ENCODE peak calls at places on chromosomes 11 and 22, in ten cellular contexts. D is NCI-H345; S is keratinocyte; G is GM20000; K is M059J; N is fibroblast of pulmonary artery; P is substantia nigra; F is CD8-positive, alpha-beta T cell; C is dermis blood vessel endothelial cell; Q is mesendoderm. W is an unnamed sample.

GRCh38 chr11:25734592-25735211 is 597.2 kb upstream of the ANO3 start:
- DNase-seq in P (no peak), N (peak), K (no peak), C (no peak), G (no peak), S (no peak), Q (peak), D (no peak), F (no peak), W (peak)

GRCh38 chr11:35717043-35717442 is 54.5 kb downstream of the TRIM44 start:
- DNase-seq in S (no peak), K (no peak), G (peak), N (no peak), D (no peak), Q (peak), P (no peak), F (no peak), C (peak), W (no peak)

GRCh38 chr11:22752908-22753310 is 76.7 kb downstream of the SVIP start:
- DNase-seq in Q (no peak), N (no peak), P (no peak), G (no peak), S (no peak), K (no peak), C (no peak), F (no peak), D (no peak), W (no peak)

GRCh38 chr22:39292002-39292401 is 27.4 kb downstream of the RPL3 start:
- DNase-seq in F (no peak), C (no peak), G (no peak), S (no peak), D (no peak), Q (no peak), P (no peak), K (peak), N (no peak), W (no peak)

GRCh38 chr11:130945945-130946344 is 29.7 kb upstream of the SNX19 start:
- DNase-seq in F (no peak), N (peak), Q (no peak), D (no peak), G (no peak), C (peak), P (no peak), S (no peak), K (peak), W (peak)

GRCh38 chr11:91981995-91982394 is 242.6 kb upstream of the FAT3 start:
- DNase-seq in K (peak), G (no peak), P (no peak), Q (no peak), S (no peak), D (no peak), N (peak), F (no peak), C (no peak), W (peak)

GRCh38 chr11:117565709-117566108 is 231.3 kb downstream of the DSCAML1 start:
- DNase-seq in G (no peak), F (no peak), P (no peak), K (no peak), S (no peak), D (no peak), Q (peak), N (no peak), C (no peak), W (no peak)

GRCh38 chr11:92492372-92492771 is 267.8 kb downstream of the FAT3 start:
- DNase-seq in D (no peak), S (no peak), C (no peak), F (no peak), N (no peak), Q (no peak), K (no peak), G (no peak), P (no peak), W (no peak)

GRCh38 chr11:2940166-2940929 is 11.1 kb upstream of the PHLDA2 start:
- DNase-seq in Q (no peak), F (peak), N (peak), P (no peak), D (no peak), S (no peak), G (no peak), C (peak), K (peak), W (no peak)

GRCh38 chr11:1234054-1234720 is 11.3 kb downstream of the MUC5B start:
- DNase-seq in P (no peak), K (no peak), D (no peak), Q (no peak), G (no peak), C (no peak), N (no peak), S (no peak), F (no peak), W (no peak)

GRCh38 chr11:113370634-113371033 is 16.9 kb upstream of the ANKK1 start:
- DNase-seq in G (no peak), K (peak), C (no peak), N (no peak), P (no peak), F (no peak), S (no peak), D (no peak), Q (no peak), W (no peak)

GRCh38 chr11:1152316-1153104 is 5.2 kb upstream of the MUC5AC start:
- DNase-seq in K (peak), N (peak), D (no peak), P (no peak), F (peak), C (no peak), S (no peak), G (peak), Q (no peak), W (peak)

GRCh38 chr11:130813638-130814037 is 102.6 kb downstream of the SNX19 start:
- DNase-seq in Q (no peak), S (no peak), K (peak), P (no peak), F (no peak), N (no peak), D (no peak), G (no peak), C (no peak), W (no peak)

GRCh38 chr11:74988541-74989268 is at the start of gene NEU3:
- DNase-seq in G (peak), C (peak), F (peak), P (peak), K (peak), S (peak), Q (peak), D (peak), N (peak), W (peak)

GRCh38 chr22:46958191-46958590 is 195.7 kb downstream of the TBC1D22A start:
- DNase-seq in P (no peak), K (no peak), D (no peak), G (no peak), Q (no peak), N (no peak), F (no peak), S (no peak), C (no peak), W (no peak)

GRCh38 chr22:48921411-48921903 is 906.2 kb downstream of the BRD1 start:
- DNase-seq in D (no peak), G (no peak), N (no peak), F (no peak), K (no peak), P (peak), C (no peak), Q (no peak), S (no peak), W (no peak)

GRCh38 chr22:25896098-25896497 is 154.1 kb downstream of the MYO18B start:
- DNase-seq in K (no peak), G (peak), N (no peak), P (no peak), D (no peak), F (no peak), Q (peak), C (no peak), S (no peak), W (peak)

GRCh38 chr11:62601114-62601363 is 626 bp downstream of the MTA2 start:
- DNase-seq in G (no peak), S (no peak), N (peak), K (peak), P (no peak), F (no peak), D (no peak), C (peak), Q (no peak), W (no peak)

GRCh38 chr11:3163241-3163981 is 1.7 kb downstream of the OSBPL5 start:
- DNase-seq in C (no peak), Q (peak), P (no peak), D (no peak), N (no peak), F (no peak), K (no peak), G (no peak), S (no peak), W (no peak)

GRCh38 chr11:100739636-100740035 is 52.5 kb downstream of the ARHGAP42 start:
- DNase-seq in Q (peak), S (no peak), G (no peak), F (no peak), K (peak), D (no peak), P (no peak), C (peak), N (peak), W (peak)

GRCh38 chr22:39956932-39957664 is 3.1 kb upstream of the TMA7B start:
- DNase-seq in K (peak), C (no peak), S (no peak), N (no peak), D (no peak), P (no peak), Q (no peak), F (no peak), G (peak), W (no peak)

GRCh38 chr11:20127671-20128527 is 32.4 kb downstream of the DBX1 start:
- DNase-seq in S (no peak), Q (peak), F (peak), P (peak), G (peak), D (peak), N (peak), K (peak), C (peak), W (peak)

GRCh38 chr11:48272551-48273080 is 9.0 kb downstream of the OR4X1 start:
- DNase-seq in F (no peak), C (no peak), K (no peak), Q (no peak), D (no peak), N (no peak), G (no peak), P (no peak), S (no peak), W (no peak)

GRCh38 chr11:120336641-120337132 is 474 bp downstream of the ARHGEF12 start:
- DNase-seq in K (peak), Q (peak), S (no peak), F (no peak), D (peak), N (peak), P (no peak), C (peak), G (no peak), W (peak)

GRCh38 chr22:31520036-31520435 is 23.7 kb downstream of the SFI1 start:
- DNase-seq in C (no peak), N (no peak), S (no peak), P (no peak), D (no peak), K (no peak), Q (no peak), G (no peak), F (no peak), W (no peak)

GRCh38 chr22:41620646-41621098 is at the start of gene DESI1:
- DNase-seq in G (no peak), P (no peak), N (no peak), D (no peak), C (peak), Q (peak), F (no peak), K (no peak), S (no peak), W (peak)

GRCh38 chr11:111879637-111879960 is 258 bp downstream of the CFAP68 start:
- DNase-seq in C (no peak), N (no peak), F (no peak), P (no peak), K (no peak), S (no peak), G (no peak), Q (no peak), D (no peak), W (no peak)

GRCh38 chr11:14015711-14016110 is 53.2 kb downstream of the SPON1 start:
- DNase-seq in F (no peak), S (no peak), G (no peak), Q (peak), N (peak), C (peak), P (no peak), K (peak), D (no peak), W (peak)

GRCh38 chr11:28964811-28965210 is 856.6 kb downstream of the METTL15 start:
- DNase-seq in P (no peak), F (no peak), C (no peak), S (no peak), G (no peak), N (no peak), D (no peak), Q (no peak), K (no peak), W (no peak)

GRCh38 chr11:115548878-115549528 is 44.8 kb upstream of the CADM1 start:
- DNase-seq in C (no peak), K (peak), Q (peak), N (no peak), S (no peak), P (no peak), F (no peak), D (peak), G (no peak), W (peak)

W was measured in hepatocyte.